ENCODE peak calls at places on chromosomes 11 and 22, in five cellular contexts. F is neural progenitor cell, W is cardiac muscle cell, C is upper lobe of right lung, L is stomach. Q is an unnamed sample.

GRCh38 chr11:8726395-8726794 is 43.8 kb downstream of the RPL27A start:
- DNase-seq in F (no peak), W (no peak), L (no peak), C (no peak), Q (no peak)

GRCh38 chr11:111176603-111177002 is 68.9 kb upstream of the POU2AF2 start:
- DNase-seq in C (no peak), L (no peak), F (no peak), W (no peak), Q (no peak)

GRCh38 chr11:77886401-77886800 is 65.5 kb downstream of the AAMDC start:
- DNase-seq in C (no peak), L (no peak), W (no peak), F (no peak), Q (no peak)

GRCh38 chr11:119218141-119218878 is 12.2 kb downstream of the CBL start:
- DNase-seq in L (no peak), F (no peak), C (no peak), W (no peak), Q (peak; percentile 80)

GRCh38 chr11:60332923-60333322 is 5.9 kb downstream of the MS4A6E start:
- DNase-seq in W (no peak), F (no peak), L (no peak), C (no peak), Q (no peak)

GRCh38 chr11:124536520-124536919 is 6.9 kb downstream of the OR8B12 start:
- DNase-seq in C (no peak), L (no peak), F (peak; percentile 50), W (peak; percentile 37), Q (no peak)

GRCh38 chr11:83206221-83206620 is 12.7 kb downstream of the ANKRD42 start:
- DNase-seq in F (no peak), L (no peak), C (no peak), W (no peak), Q (no peak)

GRCh38 chr11:3984896-3985295 is 109.7 kb upstream of the RRM1 start:
- DNase-seq in L (no peak), F (peak; percentile 76), C (no peak), W (peak; percentile 20), Q (no peak)

GRCh38 chr11:84673753-84674152 is 953.4 kb downstream of the DLG2 start:
- DNase-seq in F (no peak), L (no peak), W (no peak), C (no peak), Q (no peak)

GRCh38 chr11:133522344-133522743 is 10.0 kb downstream of the OPCML start:
- DNase-seq in F (no peak), W (no peak), L (no peak), C (no peak), Q (no peak)

GRCh38 chr11:111344032-111344431 is 35.0 kb downstream of the POU2AF1 start:
- DNase-seq in F (no peak), L (no peak), W (no peak), C (no peak), Q (no peak)

GRCh38 chr11:72306186-72306585 is 62.2 kb upstream of the PHOX2A start:
- DNase-seq in C (no peak), F (no peak), W (no peak), L (no peak), Q (no peak)

GRCh38 chr11:58880166-58880565 is 35.7 kb upstream of the GLYATL2 start:
- DNase-seq in F (no peak), C (no peak), W (no peak), L (no peak), Q (no peak)

GRCh38 chr22:32788884-32789624 is 12.5 kb upstream of the TIMP3 start:
- DNase-seq in L (no peak), F (no peak), W (no peak), C (peak; percentile 75), Q (no peak)

GRCh38 chr11:77515483-77515882 is 41.6 kb upstream of the PAK1 start:
- DNase-seq in W (no peak), F (no peak), C (no peak), L (no peak), Q (no peak)

GRCh38 chr11:62545437-62546243 is 966 bp downstream of the AHNAK start:
- DNase-seq in C (peak; percentile 95), F (peak; percentile 87), W (peak; percentile 84), L (peak; percentile 89), Q (peak; percentile 64)

GRCh38 chr11:120547871-120548681 is 36.5 kb downstream of the GRIK4 start:
- DNase-seq in F (peak; percentile 53), L (peak; percentile 70), C (peak; percentile 81), W (peak; percentile 52), Q (peak; percentile 82)

GRCh38 chr11:69926376-69927050 is 107.3 kb upstream of the FGF3 start:
- DNase-seq in W (no peak), L (no peak), F (no peak), C (peak; percentile 29), Q (no peak)

GRCh38 chr11:72740562-72741428 is 11.4 kb downstream of the ARAP1 start:
- DNase-seq in F (no peak), L (no peak), C (no peak), W (no peak), Q (no peak)

GRCh38 chr22:33687464-33687863 is 232.8 kb downstream of the LARGE1 start:
- DNase-seq in L (no peak), F (no peak), W (no peak), C (no peak), Q (no peak)

GRCh38 chr22:38311331-38311635 is 6.0 kb downstream of the CSNK1E start:
- DNase-seq in F (no peak), L (no peak), W (no peak), C (no peak), Q (no peak)

GRCh38 chr22:43919106-43919965 is 4.3 kb upstream of the PNPLA3 start:
- DNase-seq in W (no peak), C (no peak), F (no peak), L (peak; percentile 44), Q (no peak)

GRCh38 chr22:29799217-29799680 is 32.1 kb downstream of the UQCR10 start:
- DNase-seq in L (peak; percentile 95), F (no peak), C (peak; percentile 94), W (no peak), Q (peak; percentile 94)

GRCh38 chr22:20887375-20887774 is 28.6 kb downstream of the SNAP29 start:
- DNase-seq in C (no peak), W (no peak), F (no peak), L (no peak), Q (no peak)

GRCh38 chr22:20884454-20884853 is 25.6 kb downstream of the SNAP29 start:
- DNase-seq in C (no peak), W (no peak), L (no peak), F (no peak), Q (no peak)

GRCh38 chr22:20882855-20883254 is 24.0 kb downstream of the SNAP29 start:
- DNase-seq in C (no peak), W (no peak), F (no peak), L (no peak), Q (no peak)

GRCh38 chr22:20885017-20885556 is 26.3 kb downstream of the SNAP29 start:
- DNase-seq in L (no peak), W (no peak), C (no peak), F (no peak), Q (no peak)

DNA sequence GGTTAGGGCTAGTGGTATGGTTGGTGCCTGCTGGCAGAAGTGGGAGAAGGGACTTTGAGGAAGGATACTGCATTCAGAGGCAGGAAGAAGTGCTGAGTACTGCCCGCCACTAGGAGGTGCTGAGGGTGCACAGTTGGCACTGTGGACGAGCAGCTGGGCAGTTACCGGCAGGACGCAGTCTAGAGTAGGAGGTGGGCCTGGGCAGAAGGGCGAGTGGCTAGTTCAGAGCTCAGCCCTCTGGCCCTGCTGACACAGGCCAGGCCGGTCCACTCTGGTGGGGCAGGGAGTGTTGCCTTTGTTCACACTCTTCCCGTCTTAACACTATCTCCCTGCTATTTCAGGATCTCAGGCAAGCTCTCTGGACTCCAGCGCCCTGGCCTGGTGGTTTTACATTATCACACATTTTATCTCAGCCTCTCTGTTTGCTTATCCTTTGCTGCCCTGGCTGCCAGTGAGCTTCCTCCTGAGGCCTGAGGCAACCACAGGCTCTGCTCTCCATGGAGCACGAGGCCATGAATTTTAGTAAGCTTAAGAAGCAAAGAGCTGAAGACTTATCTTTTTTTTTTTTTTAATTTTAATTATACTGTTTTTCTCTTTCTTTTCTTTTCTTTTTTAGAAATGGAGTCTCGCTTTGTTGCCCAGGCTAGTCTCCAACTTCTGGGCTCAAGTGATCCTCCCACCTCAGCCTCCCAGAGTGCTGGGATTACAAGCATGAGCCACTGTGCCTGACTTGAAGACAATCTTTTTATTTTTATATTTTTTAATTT is 26.9 kb downstream of the SNAP29 start:
- DNase-seq in W (peak; percentile 84), L (peak; percentile 83), C (peak; percentile 92), F (peak; percentile 89), Q (peak; percentile 40)
- TF ChIP-seq CTCF in W (peak; percentile 97), L (peak; percentile 87), C (peak; percentile 86), F (peak; percentile 85), Q (peak; percentile 97)

DNA sequence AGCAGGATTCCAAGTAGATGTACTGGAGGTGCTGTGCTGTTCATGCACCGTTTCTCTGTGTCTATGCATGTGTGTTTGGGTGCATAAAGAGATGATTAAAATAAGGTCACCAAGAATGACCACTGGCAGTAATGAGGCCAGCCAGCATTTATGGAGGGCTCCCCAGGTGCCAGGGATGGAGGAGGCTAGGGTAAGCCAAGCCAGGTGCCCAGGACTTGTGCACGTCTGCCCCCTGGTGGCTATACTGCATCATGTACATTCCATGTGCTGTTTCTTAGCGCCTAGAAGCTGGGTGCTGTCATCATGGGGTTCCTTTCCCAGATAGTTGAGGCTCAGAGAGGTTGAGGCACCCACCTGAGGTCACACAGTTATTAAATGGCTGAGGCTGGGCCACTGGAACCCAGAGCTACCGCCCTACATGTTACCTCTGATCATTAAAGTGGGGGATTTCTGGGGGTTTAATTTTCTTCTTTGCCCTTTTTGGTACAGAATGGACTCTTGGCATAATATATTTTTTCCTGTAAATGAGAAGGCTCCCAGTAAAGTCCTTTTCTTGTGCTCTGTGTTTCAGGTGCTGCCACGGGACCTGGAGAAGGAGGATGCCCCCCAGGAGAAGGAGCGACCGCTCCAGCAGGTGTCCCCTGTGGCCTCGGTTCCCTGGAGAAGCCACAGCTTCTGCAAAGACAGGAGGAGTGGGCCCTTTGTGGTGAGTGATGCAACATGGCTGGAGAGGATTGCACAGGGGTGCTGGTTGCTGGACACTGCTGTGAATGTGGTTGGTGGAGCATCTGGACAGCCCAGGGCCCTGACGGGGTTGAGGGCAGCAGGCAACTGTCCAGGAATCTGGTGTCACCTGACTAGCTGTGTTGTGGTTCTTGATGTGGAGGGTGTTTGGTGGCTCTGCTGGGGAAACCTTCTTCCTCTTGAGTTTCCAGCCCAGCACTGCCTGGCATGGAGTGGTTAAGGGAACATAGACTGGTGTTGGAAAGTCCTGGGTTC is 96.4 kb downstream of the KIAA1671 start:
- DNase-seq in W (peak; percentile 80), C (peak; percentile 75), L (peak; percentile 70), F (peak; percentile 80), Q (no peak)
- TF ChIP-seq CTCF in W (peak; percentile 89), C (peak; percentile 84), L (peak; percentile 89), F (peak; percentile 88), Q (peak; percentile 66)

DNA sequence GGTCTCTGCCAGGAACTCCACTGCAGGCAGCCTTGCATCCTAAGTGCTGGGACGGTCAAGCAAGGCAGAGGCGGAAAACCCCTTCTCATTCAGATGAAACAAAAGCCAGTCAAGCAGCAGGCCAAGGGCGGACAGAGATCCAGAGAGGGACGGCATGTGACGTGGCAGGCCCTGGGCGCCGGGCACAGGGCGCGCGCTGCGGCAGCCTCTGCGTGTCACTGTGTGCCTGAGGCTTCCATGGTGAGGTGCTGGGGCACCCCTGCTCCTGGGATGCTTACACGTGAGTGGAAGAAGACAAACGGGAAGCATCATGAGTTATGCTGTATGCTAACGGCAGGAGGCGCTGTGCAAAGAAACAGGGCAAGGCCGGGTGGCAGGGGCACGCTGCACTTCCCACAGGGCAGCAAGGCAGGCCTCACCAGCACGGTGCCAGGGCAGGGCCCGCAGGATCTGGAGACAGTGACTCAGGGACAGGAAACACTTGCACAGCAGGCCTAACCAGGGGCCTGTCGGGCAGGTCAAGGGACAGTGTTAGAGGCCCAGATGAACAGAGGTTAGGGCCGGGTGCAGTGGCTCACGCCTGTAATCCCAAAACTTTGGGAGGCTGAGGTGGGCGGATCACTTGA is 6.1 kb downstream of the TOLLIP start:
- DNase-seq in F (peak; percentile 57), W (no peak), C (peak; percentile 68), L (peak; percentile 57), Q (no peak)
- TF ChIP-seq CTCF in F (peak; percentile 58), W (peak; percentile 14), C (peak; percentile 32), L (no peak), Q (no peak)

GRCh38 chr22:20154602-20155183 is 3.8 kb upstream of the CCDC188 start:
- DNase-seq in F (no peak), L (no peak), W (no peak), C (no peak), Q (no peak)
- TF ChIP-seq CTCF in F (no peak), L (no peak), W (no peak), C (peak; percentile 10), Q (no peak)

Q was measured in AG09309.